ENCODE peak calls at places on chromosomes 2 and 18, in four cellular contexts. One of them, this sample, is unnamed.

GRCh38 chr2:714005-714741 is 37.0 kb upstream of the TMEM18 start:
- DNase-seq in effector memory CD4-positive, alpha-beta T cell: no peak
- DNase-seq in CD8-positive, alpha-beta T cell: no peak
- DNase-seq in Panc1: peak; percentile 52
- DNase-seq in this sample: peak; percentile 35

GRCh38 chr2:134301099-134301970 is 47.5 kb downstream of the MGAT5 start:
- DNase-seq in effector memory CD4-positive, alpha-beta T cell: no peak
- DNase-seq in CD8-positive, alpha-beta T cell: no peak
- DNase-seq in Panc1: no peak
- DNase-seq in this sample: no peak

GRCh38 chr2:202760848-202761247 is 110.7 kb downstream of the ICA1L start:
- DNase-seq in effector memory CD4-positive, alpha-beta T cell: no peak
- DNase-seq in CD8-positive, alpha-beta T cell: no peak
- DNase-seq in Panc1: no peak
- DNase-seq in this sample: no peak

GRCh38 chr2:25597881-25598280 is 75.5 kb downstream of the DTNB start:
- DNase-seq in effector memory CD4-positive, alpha-beta T cell: no peak
- DNase-seq in CD8-positive, alpha-beta T cell: no peak
- DNase-seq in Panc1: no peak
- DNase-seq in this sample: no peak

GRCh38 chr2:46540496-46541342 is 61.4 kb downstream of the TMEM247 start:
- DNase-seq in effector memory CD4-positive, alpha-beta T cell: no peak
- DNase-seq in CD8-positive, alpha-beta T cell: no peak
- DNase-seq in Panc1: peak; percentile 36
- DNase-seq in this sample: no peak

GRCh38 chr18:75110311-75110710 is 98.6 kb downstream of the PTGR3 start:
- DNase-seq in effector memory CD4-positive, alpha-beta T cell: no peak
- DNase-seq in CD8-positive, alpha-beta T cell: no peak
- DNase-seq in Panc1: no peak
- DNase-seq in this sample: no peak

GRCh38 chr2:188870289-188870688 is 103.9 kb upstream of the COL3A1 start:
- DNase-seq in effector memory CD4-positive, alpha-beta T cell: no peak
- DNase-seq in CD8-positive, alpha-beta T cell: no peak
- DNase-seq in Panc1: no peak
- DNase-seq in this sample: no peak

GRCh38 chr2:100673115-100673514 is 110.3 kb downstream of the PDCL3 start:
- DNase-seq in effector memory CD4-positive, alpha-beta T cell: no peak
- DNase-seq in CD8-positive, alpha-beta T cell: no peak
- DNase-seq in Panc1: no peak
- DNase-seq in this sample: no peak

GRCh38 chr18:76518543-76519155 is 23.6 kb upstream of the ZNF516 start:
- DNase-seq in effector memory CD4-positive, alpha-beta T cell: no peak
- DNase-seq in CD8-positive, alpha-beta T cell: no peak
- DNase-seq in Panc1: no peak
- DNase-seq in this sample: no peak

GRCh38 chr2:214545881-214546280 is 135.0 kb downstream of the VWC2L start:
- DNase-seq in effector memory CD4-positive, alpha-beta T cell: no peak
- DNase-seq in CD8-positive, alpha-beta T cell: no peak
- DNase-seq in Panc1: no peak
- DNase-seq in this sample: no peak

GRCh38 chr2:25877431-25878360 is 591 bp downstream of the ASXL2 start:
- DNase-seq in effector memory CD4-positive, alpha-beta T cell: peak; percentile 48
- DNase-seq in CD8-positive, alpha-beta T cell: peak; percentile 28
- DNase-seq in Panc1: peak; percentile 36
- DNase-seq in this sample: peak; percentile 59

GRCh38 chr18:48597110-48597509 is 58.3 kb downstream of the CTIF start:
- DNase-seq in effector memory CD4-positive, alpha-beta T cell: no peak
- DNase-seq in CD8-positive, alpha-beta T cell: no peak
- DNase-seq in Panc1: no peak
- DNase-seq in this sample: no peak

GRCh38 chr2:68837164-68837860 is 33.9 kb downstream of the BMP10 start:
- DNase-seq in effector memory CD4-positive, alpha-beta T cell: peak; percentile 43
- DNase-seq in CD8-positive, alpha-beta T cell: peak; percentile 39
- DNase-seq in Panc1: peak; percentile 32
- DNase-seq in this sample: peak; percentile 25

GRCh38 chr2:9972621-9973445 is 21.3 kb downstream of the GRHL1 start:
- DNase-seq in effector memory CD4-positive, alpha-beta T cell: no peak
- DNase-seq in CD8-positive, alpha-beta T cell: no peak
- DNase-seq in Panc1: no peak
- DNase-seq in this sample: peak; percentile 56

GRCh38 chr2:62333961-62334360 is 138.0 kb downstream of the B3GNT2 start:
- DNase-seq in effector memory CD4-positive, alpha-beta T cell: no peak
- DNase-seq in CD8-positive, alpha-beta T cell: no peak
- DNase-seq in Panc1: no peak
- DNase-seq in this sample: no peak

GRCh38 chr2:116317111-116317510 is 1497.4 kb upstream of the DDX18 start:
- DNase-seq in effector memory CD4-positive, alpha-beta T cell: no peak
- DNase-seq in CD8-positive, alpha-beta T cell: no peak
- DNase-seq in Panc1: no peak
- DNase-seq in this sample: no peak

GRCh38 chr2:33215299-33215698 is 261.1 kb upstream of the RASGRP3 start:
- DNase-seq in effector memory CD4-positive, alpha-beta T cell: no peak
- DNase-seq in CD8-positive, alpha-beta T cell: no peak
- DNase-seq in Panc1: no peak
- DNase-seq in this sample: no peak

GRCh38 chr2:67806816-67807215 is 256.0 kb downstream of the C1D start:
- DNase-seq in effector memory CD4-positive, alpha-beta T cell: no peak
- DNase-seq in CD8-positive, alpha-beta T cell: no peak
- DNase-seq in Panc1: no peak
- DNase-seq in this sample: no peak

GRCh38 chr2:7083580-7084509 is 166.6 kb downstream of the RNF144A start:
- DNase-seq in effector memory CD4-positive, alpha-beta T cell: no peak
- DNase-seq in CD8-positive, alpha-beta T cell: no peak
- DNase-seq in Panc1: peak; percentile 25
- DNase-seq in this sample: peak; percentile 30

GRCh38 chr2:126739093-126739492 is 83.1 kb downstream of the GYPC start:
- DNase-seq in effector memory CD4-positive, alpha-beta T cell: no peak
- DNase-seq in CD8-positive, alpha-beta T cell: no peak
- DNase-seq in Panc1: no peak
- DNase-seq in this sample: no peak

GRCh38 chr18:40243592-40243991 is 1711.4 kb upstream of the PIK3C3 start:
- DNase-seq in effector memory CD4-positive, alpha-beta T cell: no peak
- DNase-seq in CD8-positive, alpha-beta T cell: no peak
- DNase-seq in Panc1: no peak
- DNase-seq in this sample: no peak

GRCh38 chr2:16018277-16019059 is 78.1 kb downstream of the MYCN start:
- DNase-seq in effector memory CD4-positive, alpha-beta T cell: no peak
- DNase-seq in CD8-positive, alpha-beta T cell: no peak
- DNase-seq in Panc1: no peak
- DNase-seq in this sample: no peak

GRCh38 chr2:211846714-211847113 is 691.9 kb downstream of the ERBB4 start:
- DNase-seq in effector memory CD4-positive, alpha-beta T cell: no peak
- DNase-seq in CD8-positive, alpha-beta T cell: no peak
- DNase-seq in Panc1: no peak
- DNase-seq in this sample: no peak

DNA sequence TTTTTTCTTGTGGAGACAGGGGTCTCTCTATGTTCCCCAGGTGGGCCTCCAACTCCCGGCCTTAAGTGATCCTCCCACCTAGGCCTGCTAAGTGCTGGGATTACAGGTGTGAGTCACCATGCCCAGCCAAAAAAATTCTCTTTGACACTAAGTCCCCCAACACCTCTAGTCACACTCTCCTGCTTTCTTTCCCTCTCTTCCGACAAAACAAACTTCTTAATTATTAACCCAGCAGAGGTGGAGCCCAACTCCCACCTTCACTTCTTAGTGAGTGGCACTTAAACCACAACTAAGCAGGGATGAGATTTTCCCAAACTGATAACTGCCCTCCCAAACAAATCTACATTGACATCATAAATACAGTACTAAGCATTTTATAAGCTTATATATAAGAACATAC is 60.6 kb upstream of the PMAIP1 start:
- DNase-seq in effector memory CD4-positive, alpha-beta T cell: no peak
- DNase-seq in CD8-positive, alpha-beta T cell: no peak
- DNase-seq in Panc1: no peak
- DNase-seq in this sample: no peak
- H3K27ac ChIP-seq in effector memory CD4-positive, alpha-beta T cell: no peak overlapping the region
- H3K27ac ChIP-seq in CD8-positive, alpha-beta T cell: no peak overlapping the region
- H3K27ac ChIP-seq in Panc1: no peak overlapping the region
- H3K27ac ChIP-seq in this sample: no peak overlapping the region

DNA sequence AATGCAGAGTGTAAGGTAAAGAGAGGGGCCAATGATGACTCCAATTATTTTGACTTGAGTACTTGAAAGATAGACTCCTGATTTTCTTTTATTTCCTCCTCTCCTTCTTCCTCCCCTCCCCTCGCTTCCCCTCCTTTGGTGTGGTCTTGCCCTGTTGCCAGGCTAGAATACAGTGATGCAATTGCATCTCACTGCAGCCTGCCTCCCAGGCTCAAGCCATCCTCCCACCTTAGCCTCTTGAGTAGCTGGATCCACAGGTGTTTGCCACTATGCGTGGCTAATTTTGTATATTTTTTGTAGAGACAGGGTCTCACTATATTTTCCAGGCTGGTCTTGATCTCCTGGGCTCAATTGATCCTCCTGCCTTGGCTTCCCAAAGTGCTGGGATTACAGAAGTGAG is 2.3 kb downstream of the DGUOK start:
- DNase-seq in effector memory CD4-positive, alpha-beta T cell: no peak
- DNase-seq in CD8-positive, alpha-beta T cell: no peak
- DNase-seq in Panc1: no peak
- DNase-seq in this sample: no peak
- H3K4me1 ChIP-seq in effector memory CD4-positive, alpha-beta T cell: peaks cover 17% of the 10 kb centered on the region
- H3K4me1 ChIP-seq in CD8-positive, alpha-beta T cell: peaks cover 52% of the 10 kb centered on the region
- H3K4me1 ChIP-seq in Panc1: peaks cover 16% of the 10 kb centered on the region
- H3K4me1 ChIP-seq in this sample: peaks cover 39% of the 10 kb centered on the region

DNA sequence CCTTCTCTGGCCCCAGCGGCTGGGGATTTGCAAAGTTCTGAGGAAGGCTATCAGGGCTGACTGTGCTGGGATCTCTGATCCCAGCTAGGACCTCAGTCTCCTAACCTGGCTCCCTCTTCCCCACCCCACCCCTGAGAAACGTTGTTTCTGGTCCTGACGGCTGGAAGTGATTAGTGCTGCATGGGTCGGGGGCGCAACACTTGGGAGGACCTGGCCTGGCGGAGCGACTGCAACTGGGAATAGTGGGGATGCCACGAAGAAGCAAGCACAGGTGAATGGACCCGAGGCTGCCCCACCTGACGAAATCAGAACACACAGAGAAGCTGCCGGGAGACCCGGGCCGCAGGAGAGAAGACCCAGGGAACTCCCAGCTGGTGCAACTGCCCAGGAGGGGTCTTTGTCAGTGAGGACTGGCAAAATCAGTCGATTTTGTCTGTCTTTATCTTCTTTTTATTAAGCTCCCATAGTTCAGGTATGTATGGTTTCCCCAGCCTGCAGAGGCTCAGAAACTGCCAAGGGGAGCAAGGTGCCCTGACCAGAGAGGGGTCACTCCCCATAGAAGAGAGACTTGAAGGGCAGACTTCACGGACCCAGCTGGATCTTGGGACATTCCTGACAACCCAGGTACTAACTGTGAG is 656 bp upstream of the LBX2 start:
- DNase-seq in effector memory CD4-positive, alpha-beta T cell: no peak
- DNase-seq in CD8-positive, alpha-beta T cell: no peak
- DNase-seq in Panc1: no peak
- DNase-seq in this sample: no peak
- H3K27me3 ChIP-seq in effector memory CD4-positive, alpha-beta T cell: peaks cover 54% of the 10 kb centered on the region
- H3K27me3 ChIP-seq in CD8-positive, alpha-beta T cell: peaks cover 46% of the 10 kb centered on the region
- H3K27me3 ChIP-seq in Panc1: no peaks in the 10 kb centered on the region
- H3K27me3 ChIP-seq in this sample: peaks cover 4% of the 10 kb centered on the region

DNA sequence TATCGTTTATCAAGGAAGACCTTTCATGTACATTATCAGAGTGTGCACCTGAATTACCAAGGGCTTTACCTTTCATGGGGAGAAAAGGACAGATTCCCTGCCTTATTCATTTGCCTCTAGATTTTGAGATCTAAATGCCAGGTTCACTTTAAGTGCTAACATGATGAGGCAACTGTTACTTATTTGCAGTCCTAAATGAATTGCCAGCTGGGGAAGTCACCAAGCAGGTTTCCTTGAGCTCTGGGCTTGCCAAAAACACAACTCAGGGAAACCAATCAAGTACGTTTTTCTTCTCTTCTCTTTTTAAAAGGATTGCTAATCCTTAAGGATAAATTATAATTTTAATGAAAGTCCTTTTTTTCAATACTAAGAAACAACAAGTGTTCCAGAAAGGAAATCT is 70.6 kb downstream of the RTN4 start:
- DNase-seq in effector memory CD4-positive, alpha-beta T cell: no peak
- DNase-seq in CD8-positive, alpha-beta T cell: no peak
- DNase-seq in Panc1: no peak
- DNase-seq in this sample: no peak
- H3K27ac ChIP-seq in effector memory CD4-positive, alpha-beta T cell: no peak overlapping the region
- H3K27ac ChIP-seq in CD8-positive, alpha-beta T cell: no peak overlapping the region
- H3K27ac ChIP-seq in Panc1: peak overlapping the region; percentile 30
- H3K27ac ChIP-seq in this sample: no peak overlapping the region

GRCh38 chr18:73549236-73549635 is 598.4 kb downstream of the FBXO15 start:
- DNase-seq in effector memory CD4-positive, alpha-beta T cell: no peak
- DNase-seq in CD8-positive, alpha-beta T cell: no peak
- DNase-seq in Panc1: no peak
- DNase-seq in this sample: no peak
- H3K4me1 ChIP-seq in effector memory CD4-positive, alpha-beta T cell: no peaks in the 10 kb centered on the region
- H3K4me1 ChIP-seq in CD8-positive, alpha-beta T cell: no peaks in the 10 kb centered on the region
- H3K4me1 ChIP-seq in Panc1: no peaks in the 10 kb centered on the region
- H3K4me1 ChIP-seq in this sample: no peaks in the 10 kb centered on the region

GRCh38 chr2:176574415-176575236 is 305.4 kb downstream of the MTX2 start:
- DNase-seq in effector memory CD4-positive, alpha-beta T cell: no peak
- DNase-seq in CD8-positive, alpha-beta T cell: no peak
- DNase-seq in Panc1: no peak
- DNase-seq in this sample: no peak
- H3K27me3 ChIP-seq in effector memory CD4-positive, alpha-beta T cell: no peaks in the 10 kb centered on the region
- H3K27me3 ChIP-seq in CD8-positive, alpha-beta T cell: no peaks in the 10 kb centered on the region
- H3K27me3 ChIP-seq in Panc1: no peaks in the 10 kb centered on the region
- H3K27me3 ChIP-seq in this sample: no peaks in the 10 kb centered on the region

GRCh38 chr2:73063909-73064875 is 7.3 kb downstream of the SFXN5 start:
- DNase-seq in effector memory CD4-positive, alpha-beta T cell: no peak
- DNase-seq in CD8-positive, alpha-beta T cell: no peak
- DNase-seq in Panc1: peak; percentile 61
- DNase-seq in this sample: no peak
- H3K27ac ChIP-seq in effector memory CD4-positive, alpha-beta T cell: no peak overlapping the region
- H3K27ac ChIP-seq in CD8-positive, alpha-beta T cell: no peak overlapping the region
- H3K27ac ChIP-seq in Panc1: peak overlapping the region; percentile 85
- H3K27ac ChIP-seq in this sample: no peak overlapping the region

DNA sequence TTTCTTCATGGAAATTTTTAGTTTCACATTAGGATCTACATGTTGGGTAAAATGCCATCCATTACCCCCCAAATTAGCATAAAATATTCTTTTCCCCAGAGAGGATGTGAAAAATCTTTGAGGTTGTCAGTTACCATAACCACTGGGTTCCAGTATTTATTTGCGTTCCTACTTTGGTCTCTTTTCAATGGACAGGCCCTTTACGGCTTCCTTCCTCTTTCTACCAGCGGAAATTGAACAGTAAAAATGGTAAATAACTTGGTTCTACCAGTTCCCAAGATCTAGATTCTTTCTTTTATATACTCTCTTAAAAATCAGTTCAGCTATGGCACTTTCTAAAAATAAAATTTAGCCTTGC is 169.2 kb upstream of the APCDD1 start:
- DNase-seq in effector memory CD4-positive, alpha-beta T cell: no peak
- DNase-seq in CD8-positive, alpha-beta T cell: no peak
- DNase-seq in Panc1: no peak
- DNase-seq in this sample: no peak
- H3K4me1 ChIP-seq in effector memory CD4-positive, alpha-beta T cell: no peaks in the 10 kb centered on the region
- H3K4me1 ChIP-seq in CD8-positive, alpha-beta T cell: no peaks in the 10 kb centered on the region
- H3K4me1 ChIP-seq in Panc1: no peaks in the 10 kb centered on the region
- H3K4me1 ChIP-seq in this sample: no peaks in the 10 kb centered on the region

This sample was measured in naive thymus-derived CD4-positive, alpha-beta T cell.